ENCODE peak calls at places on chromosomes 3 and 15, in five cellular contexts. N, C, P, G and W are unnamed samples.

GRCh38 chr3:112500621-112501020 is 1.3 kb upstream of the BTLA start:
- DNase-seq in N (no peak), C (no peak), P (no peak), G (no peak), W (no peak)

GRCh38 chr3:101042996-101043686 is 49.9 kb upstream of the ABI3BP start:
- DNase-seq in N (peak), C (peak), P (no peak), G (no peak), W (peak)

GRCh38 chr15:70488002-70488605 is 275.3 kb downstream of the UACA start:
- DNase-seq in N (peak), C (peak), P (peak), G (peak), W (peak)

GRCh38 chr3:174495928-174496327 is 363.2 kb upstream of the NAALADL2 start:
- DNase-seq in N (peak), C (no peak), P (no peak), G (no peak), W (no peak)

GRCh38 chr3:186514296-186515002 is 29.7 kb downstream of the CRYGS start:
- DNase-seq in N (peak), C (no peak), P (peak), G (no peak), W (no peak)

GRCh38 chr3:120192579-120192978 is 92.4 kb downstream of the GPR156 start:
- DNase-seq in N (no peak), C (no peak), P (no peak), G (no peak), W (no peak)

GRCh38 chr15:76678766-76679165 is 226.4 kb downstream of the SCAPER start:
- DNase-seq in N (peak), C (peak), P (no peak), G (no peak), W (peak)

GRCh38 chr15:52503788-52504496 is 24.7 kb downstream of the MYO5A start:
- DNase-seq in N (peak), C (peak), P (no peak), G (no peak), W (peak)

GRCh38 chr15:57820119-57820518 is 113.6 kb downstream of the POLR2M start:
- DNase-seq in N (no peak), C (peak), P (no peak), G (no peak), W (peak)

GRCh38 chr3:16824085-16824696 is 60.6 kb upstream of the PLCL2 start:
- DNase-seq in N (no peak), C (no peak), P (no peak), G (no peak), W (no peak)

GRCh38 chr15:84857418-84858004 is 27.0 kb upstream of the SLC28A1 start:
- DNase-seq in N (no peak), C (no peak), P (no peak), G (no peak), W (no peak)

GRCh38 chr3:111859061-111859973 is at the start of gene PHLDB2:
- DNase-seq in N (peak), C (peak), P (peak), G (peak), W (peak)

GRCh38 chr3:86937306-86937791 is 53.6 kb downstream of the VGLL3 start:
- DNase-seq in N (peak), C (peak), P (peak), G (no peak), W (peak)

GRCh38 chr3:158095302-158095997 is 10.8 kb downstream of the SHOX2 start:
- DNase-seq in N (no peak), C (no peak), P (no peak), G (no peak), W (no peak)

GRCh38 chr3:158097141-158097540 is 9.1 kb downstream of the SHOX2 start:
- DNase-seq in N (no peak), C (no peak), P (no peak), G (no peak), W (no peak)

GRCh38 chr3:158094917-158095301 is 11.3 kb downstream of the SHOX2 start:
- DNase-seq in N (no peak), C (no peak), P (no peak), G (no peak), W (no peak)

GRCh38 chr3:158093526-158093925 is 12.7 kb downstream of the SHOX2 start:
- DNase-seq in N (no peak), C (no peak), P (no peak), G (no peak), W (no peak)

DNA sequence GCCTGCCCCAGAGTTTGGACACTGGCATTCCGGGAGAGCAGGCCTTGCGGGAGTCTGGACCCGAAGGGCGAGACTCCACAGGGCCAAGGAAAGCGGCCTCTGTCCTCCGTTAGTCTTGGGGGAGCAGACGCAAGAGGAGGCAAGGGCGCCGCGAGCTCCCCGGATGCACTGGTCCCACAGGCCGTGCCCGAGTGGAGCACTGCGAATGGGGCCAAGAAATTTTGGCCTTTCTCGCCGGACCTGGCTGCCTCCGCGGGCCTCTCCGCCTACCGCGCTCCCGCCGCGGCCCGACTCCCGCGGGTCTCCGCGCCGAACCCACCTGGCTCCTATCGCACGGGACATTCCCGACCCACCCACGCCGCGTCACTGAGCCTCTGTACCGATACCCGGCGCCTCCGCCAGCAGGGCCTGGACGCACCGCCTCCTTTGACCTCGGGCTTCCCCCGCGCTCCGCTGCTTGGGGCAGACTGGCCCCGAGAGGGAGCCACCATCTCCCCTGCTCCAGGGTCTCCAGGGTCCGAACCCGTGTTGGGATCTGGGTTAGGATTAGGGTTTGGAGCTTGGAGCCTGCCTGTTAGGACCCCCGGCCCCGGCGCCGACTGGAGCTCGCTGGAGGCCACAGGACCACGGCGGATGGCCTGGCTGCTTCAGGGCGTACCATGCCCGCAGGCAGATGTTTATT is 11.8 kb downstream of the SHOX2 start:
- DNase-seq in N (no peak), C (no peak), P (no peak), G (no peak), W (no peak)
- TF ChIP-seq CTCF in N (peak), C (no peak), P (no peak), G (peak), W (no peak)

DNA sequence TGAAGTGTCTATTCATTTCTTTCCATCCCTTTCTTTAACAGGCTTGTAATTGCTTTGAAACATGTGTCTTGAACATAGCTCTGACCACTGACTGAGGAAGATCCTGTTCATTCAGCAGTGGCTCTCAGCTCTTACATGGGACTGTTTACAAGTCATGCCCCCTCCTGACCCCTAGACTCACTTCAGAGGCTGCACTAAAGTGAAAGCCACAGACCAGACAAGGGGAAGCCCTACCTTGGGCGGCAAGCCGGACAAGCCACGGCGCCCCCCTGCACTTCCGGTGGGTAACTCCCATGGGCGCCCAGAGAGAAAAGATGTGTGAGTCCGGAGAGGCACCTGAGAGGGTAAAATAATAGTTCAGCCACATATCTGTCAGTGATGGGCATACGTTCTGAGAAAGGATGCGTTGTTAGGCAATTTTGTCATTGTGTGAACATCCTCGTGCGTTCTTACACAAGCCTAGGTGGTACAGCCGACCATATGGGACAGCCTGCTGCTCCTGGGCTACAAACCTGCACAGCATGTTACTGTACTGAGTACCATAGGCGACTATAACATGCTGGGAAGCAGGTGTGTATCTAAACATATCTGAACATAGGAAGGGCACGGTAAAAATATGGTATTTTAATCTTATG is 116.2 kb downstream of the CHSY1 start:
- DNase-seq in N (no peak), C (no peak), P (no peak), G (no peak), W (no peak)
- TF ChIP-seq CTCF in N (no peak), C (no peak), P (no peak), G (no peak), W (no peak)

DNA sequence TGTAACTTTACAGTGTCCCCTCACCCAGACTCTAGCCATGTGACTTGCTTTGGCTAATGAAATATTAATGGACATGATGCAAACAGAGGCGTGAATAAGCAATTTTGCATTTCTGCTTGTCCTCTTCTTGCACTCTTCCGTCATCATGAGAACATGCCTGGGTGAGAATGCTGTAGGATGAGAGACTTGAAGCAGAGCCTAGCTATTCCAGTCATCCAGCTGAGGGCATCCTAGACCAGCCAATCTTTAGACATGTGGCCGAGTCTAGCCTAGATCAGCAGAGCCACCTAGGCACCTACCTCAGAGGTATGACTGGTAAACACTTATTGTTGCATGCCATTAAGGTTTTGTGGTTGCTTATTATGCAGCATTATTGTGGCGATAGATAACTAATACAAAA is 450.5 kb upstream of the AZI2 start:
- DNase-seq in N (peak), C (no peak), P (no peak), G (no peak), W (peak)
- TF ChIP-seq CTCF in N (peak), C (no peak), P (no peak), G (no peak), W (no peak)

GRCh38 chr3:135499426-135499825 is 466.1 kb upstream of the PPP2R3A start:
- DNase-seq in N (no peak), C (no peak), P (no peak), G (no peak), W (no peak)

GRCh38 chr3:135503429-135504083 is 462.0 kb upstream of the PPP2R3A start:
- DNase-seq in N (peak), C (peak), P (peak), G (no peak), W (peak)

GRCh38 chr3:135500034-135500433 is 465.5 kb upstream of the PPP2R3A start:
- DNase-seq in N (no peak), C (no peak), P (no peak), G (no peak), W (no peak)

DNA sequence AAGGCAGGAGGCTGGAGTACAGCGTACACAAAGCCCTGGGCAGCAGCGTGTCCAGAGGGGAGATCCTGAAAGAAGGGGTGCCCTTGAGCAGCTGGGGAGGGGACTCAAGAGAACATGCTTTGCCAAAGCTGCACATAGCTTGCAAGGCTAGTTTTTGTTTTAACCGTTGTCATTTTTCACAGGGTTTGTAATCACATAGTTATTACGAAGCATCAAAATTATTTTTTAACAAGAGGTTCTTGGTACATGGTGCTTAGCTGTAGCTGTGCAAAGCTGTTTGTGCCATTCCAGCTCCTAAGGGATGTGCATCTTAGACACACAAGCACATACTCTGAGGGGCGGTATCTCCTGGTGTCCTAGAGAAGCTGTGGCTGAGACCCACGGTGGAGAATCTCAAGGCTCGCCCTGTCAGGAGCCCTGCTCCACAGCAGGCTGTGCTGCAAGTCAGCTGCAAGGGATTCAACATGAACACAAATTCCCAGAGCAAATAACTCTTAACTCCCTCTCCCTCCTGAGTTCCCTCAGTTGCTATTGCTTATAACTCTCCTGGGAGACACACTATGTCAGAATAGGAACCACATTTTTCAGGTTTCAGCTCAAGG is 461.3 kb upstream of the PPP2R3A start:
- DNase-seq in N (no peak), C (no peak), P (no peak), G (no peak), W (no peak)
- TF ChIP-seq CTCF in N (no peak), C (no peak), P (no peak), G (no peak), W (no peak)

GRCh38 chr3:127473244-127474024 is 117.1 kb downstream of the TPRA1 start:
- DNase-seq in N (no peak), C (no peak), P (peak), G (no peak), W (no peak)
- TF ChIP-seq CTCF in N (peak), C (no peak), P (no peak), G (peak), W (peak)